ENCODE peak calls at places on chromosomes 7 and 10, in six cellular contexts. One of them, this sample, is unnamed.

GRCh38 chr10:48670978-48671913 is 13.4 kb upstream of the WDFY4 start:
- DNase-seq in cardiac fibroblast: no peak
- DNase-seq in psoas muscle: no peak
- DNase-seq in A549: no peak
- DNase-seq in prostate gland: no peak
- DNase-seq in thoracic aorta: no peak
- DNase-seq in this sample: no peak

GRCh38 chr7:4244635-4245034 is 437.5 kb upstream of the FOXK1 start:
- DNase-seq in psoas muscle: no peak
- DNase-seq in A549: no peak
- DNase-seq in prostate gland: no peak
- DNase-seq in cardiac fibroblast: no peak
- DNase-seq in thoracic aorta: no peak
- DNase-seq in this sample: no peak

GRCh38 chr10:73931767-73932624 is 21.1 kb downstream of the PLAU start:
- DNase-seq in thoracic aorta: no peak
- DNase-seq in psoas muscle: no peak
- DNase-seq in cardiac fibroblast: peak
- DNase-seq in A549: peak
- DNase-seq in prostate gland: peak
- DNase-seq in this sample: no peak

GRCh38 chr7:4211261-4211660 is 470.8 kb upstream of the FOXK1 start:
- DNase-seq in thoracic aorta: no peak
- DNase-seq in prostate gland: no peak
- DNase-seq in A549: no peak
- DNase-seq in cardiac fibroblast: no peak
- DNase-seq in psoas muscle: no peak
- DNase-seq in this sample: no peak

GRCh38 chr10:110022716-110023504 is 15.1 kb downstream of the ADD3 start:
- DNase-seq in prostate gland: no peak
- DNase-seq in A549: no peak
- DNase-seq in psoas muscle: no peak
- DNase-seq in thoracic aorta: no peak
- DNase-seq in cardiac fibroblast: no peak
- DNase-seq in this sample: no peak

GRCh38 chr7:95737828-95738505 is 34.4 kb upstream of the DYNC1I1 start:
- DNase-seq in prostate gland: no peak
- DNase-seq in psoas muscle: no peak
- DNase-seq in thoracic aorta: no peak
- DNase-seq in A549: no peak
- DNase-seq in cardiac fibroblast: no peak
- DNase-seq in this sample: no peak

GRCh38 chr10:48289652-48290238 is 15.2 kb upstream of the FRMPD2 start:
- DNase-seq in cardiac fibroblast: peak
- DNase-seq in prostate gland: peak
- DNase-seq in thoracic aorta: no peak
- DNase-seq in psoas muscle: peak
- DNase-seq in A549: peak
- DNase-seq in this sample: no peak

GRCh38 chr7:66642186-66642585 is 13.5 kb downstream of the KCTD7 start:
- DNase-seq in prostate gland: no peak
- DNase-seq in psoas muscle: no peak
- DNase-seq in A549: no peak
- DNase-seq in cardiac fibroblast: no peak
- DNase-seq in thoracic aorta: no peak
- DNase-seq in this sample: no peak

GRCh38 chr10:20396168-20396567 is 500.9 kb downstream of the NEBL start:
- DNase-seq in prostate gland: no peak
- DNase-seq in cardiac fibroblast: no peak
- DNase-seq in thoracic aorta: no peak
- DNase-seq in A549: no peak
- DNase-seq in psoas muscle: no peak
- DNase-seq in this sample: no peak

GRCh38 chr7:151374139-151374538 is 32.5 kb downstream of the NUB1 start:
- DNase-seq in A549: no peak
- DNase-seq in thoracic aorta: no peak
- DNase-seq in cardiac fibroblast: no peak
- DNase-seq in prostate gland: no peak
- DNase-seq in psoas muscle: no peak
- DNase-seq in this sample: no peak

GRCh38 chr10:98461500-98461842 is 14.7 kb upstream of the HPS1 start:
- DNase-seq in prostate gland: no peak
- DNase-seq in A549: no peak
- DNase-seq in thoracic aorta: no peak
- DNase-seq in psoas muscle: no peak
- DNase-seq in cardiac fibroblast: no peak
- DNase-seq in this sample: no peak

GRCh38 chr7:88344956-88345832 is 38.5 kb upstream of the STEAP4 start:
- DNase-seq in cardiac fibroblast: peak
- DNase-seq in prostate gland: no peak
- DNase-seq in A549: peak
- DNase-seq in psoas muscle: peak
- DNase-seq in thoracic aorta: no peak
- DNase-seq in this sample: peak

GRCh38 chr10:116271593-116272496 is 1.2 kb downstream of the GFRA1 start:
- DNase-seq in thoracic aorta: no peak
- DNase-seq in cardiac fibroblast: no peak
- DNase-seq in psoas muscle: peak
- DNase-seq in A549: peak
- DNase-seq in prostate gland: no peak
- DNase-seq in this sample: no peak

GRCh38 chr10:131852161-131852822 is 48.5 kb upstream of the PPP2R2D start:
- DNase-seq in thoracic aorta: no peak
- DNase-seq in cardiac fibroblast: no peak
- DNase-seq in A549: no peak
- DNase-seq in psoas muscle: no peak
- DNase-seq in prostate gland: no peak
- DNase-seq in this sample: no peak

GRCh38 chr7:21108182-21108581 is 319.7 kb upstream of the SP4 start:
- DNase-seq in psoas muscle: no peak
- DNase-seq in cardiac fibroblast: no peak
- DNase-seq in prostate gland: peak
- DNase-seq in A549: no peak
- DNase-seq in thoracic aorta: no peak
- DNase-seq in this sample: no peak

GRCh38 chr10:119608316-119609155 is 11.8 kb upstream of the TIAL1 start:
- DNase-seq in A549: peak
- DNase-seq in prostate gland: peak
- DNase-seq in psoas muscle: peak
- DNase-seq in thoracic aorta: no peak
- DNase-seq in cardiac fibroblast: peak
- DNase-seq in this sample: no peak

GRCh38 chr7:144513332-144513731 is 109.8 kb upstream of the NOBOX start:
- DNase-seq in prostate gland: no peak
- DNase-seq in A549: peak
- DNase-seq in psoas muscle: no peak
- DNase-seq in thoracic aorta: no peak
- DNase-seq in cardiac fibroblast: peak
- DNase-seq in this sample: no peak
- TF ChIP-seq CTCF in prostate gland: peak
- TF ChIP-seq CTCF in A549: peak
- TF ChIP-seq CTCF in psoas muscle: peak
- TF ChIP-seq CTCF in thoracic aorta: peak
- TF ChIP-seq CTCF in cardiac fibroblast: peak
- TF ChIP-seq CTCF in this sample: no peak

GRCh38 chr10:101225846-101226361 is 3.4 kb downstream of the LBX1 start:
- DNase-seq in thoracic aorta: no peak
- DNase-seq in A549: no peak
- DNase-seq in cardiac fibroblast: no peak
- DNase-seq in psoas muscle: no peak
- DNase-seq in prostate gland: no peak
- DNase-seq in this sample: no peak

GRCh38 chr10:101228682-101229274 is 485 bp downstream of the LBX1 start:
- DNase-seq in A549: peak
- DNase-seq in prostate gland: no peak
- DNase-seq in psoas muscle: peak
- DNase-seq in thoracic aorta: no peak
- DNase-seq in cardiac fibroblast: no peak
- DNase-seq in this sample: no peak

GRCh38 chr10:101226506-101226887 is 2.8 kb downstream of the LBX1 start:
- DNase-seq in cardiac fibroblast: no peak
- DNase-seq in A549: no peak
- DNase-seq in prostate gland: no peak
- DNase-seq in psoas muscle: no peak
- DNase-seq in thoracic aorta: no peak
- DNase-seq in this sample: no peak

GRCh38 chr10:101227765-101228681 is 1.2 kb downstream of the LBX1 start:
- DNase-seq in psoas muscle: peak
- DNase-seq in thoracic aorta: no peak
- DNase-seq in A549: peak
- DNase-seq in cardiac fibroblast: no peak
- DNase-seq in prostate gland: no peak
- DNase-seq in this sample: no peak

DNA sequence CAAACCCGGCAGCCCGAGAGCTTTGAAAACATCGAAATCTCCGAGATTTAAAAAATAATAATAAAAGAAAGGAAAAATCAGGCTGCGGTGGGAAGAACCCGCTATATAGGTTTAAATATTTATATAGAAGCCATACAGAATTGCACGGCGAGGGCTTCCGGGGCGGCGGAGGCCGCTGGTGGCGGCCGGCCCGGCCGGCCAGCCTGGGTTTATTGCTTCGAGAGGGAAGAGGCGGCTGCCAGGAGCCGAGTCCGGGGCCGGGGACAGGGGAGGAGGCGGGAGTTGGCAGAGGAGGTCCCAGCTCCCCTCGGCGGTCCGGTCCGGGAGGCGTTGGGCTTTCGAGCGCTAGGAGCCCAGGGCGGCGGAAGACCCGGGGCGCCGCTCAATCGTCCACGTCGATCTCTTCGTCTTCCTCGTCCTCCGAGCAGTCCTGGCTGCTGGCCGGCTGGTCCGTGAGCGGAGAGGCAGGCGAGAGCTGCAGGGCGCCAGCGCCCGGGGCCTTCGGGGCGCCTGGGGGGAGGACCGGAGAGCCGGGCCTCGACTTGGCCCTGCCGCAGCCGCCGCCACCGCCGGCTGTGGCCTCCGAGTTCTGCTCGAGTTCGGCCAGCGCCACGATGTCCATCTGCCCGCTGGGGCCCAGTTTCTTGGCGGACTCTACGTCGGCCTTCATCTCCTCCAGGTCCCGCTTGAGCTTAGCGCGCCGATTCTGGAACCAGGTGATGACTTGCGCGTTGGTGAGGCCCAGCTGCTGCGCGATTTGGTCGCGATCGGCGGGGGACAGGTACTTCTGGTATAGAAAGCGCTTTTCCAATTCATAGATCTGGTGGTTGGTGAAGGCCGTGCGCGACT is 2.2 kb downstream of the LBX1 start:
- DNase-seq in thoracic aorta: no peak
- DNase-seq in cardiac fibroblast: no peak
- DNase-seq in A549: no peak
- DNase-seq in psoas muscle: no peak
- DNase-seq in prostate gland: no peak
- DNase-seq in this sample: no peak
- H3K4me3 ChIP-seq in thoracic aorta: peak
- H3K4me3 ChIP-seq in cardiac fibroblast: no peak
- H3K4me3 ChIP-seq in A549: no peak
- H3K4me3 ChIP-seq in psoas muscle: peak
- H3K4me3 ChIP-seq in prostate gland: no peak
- H3K4me3 ChIP-seq in this sample: no peak

DNA sequence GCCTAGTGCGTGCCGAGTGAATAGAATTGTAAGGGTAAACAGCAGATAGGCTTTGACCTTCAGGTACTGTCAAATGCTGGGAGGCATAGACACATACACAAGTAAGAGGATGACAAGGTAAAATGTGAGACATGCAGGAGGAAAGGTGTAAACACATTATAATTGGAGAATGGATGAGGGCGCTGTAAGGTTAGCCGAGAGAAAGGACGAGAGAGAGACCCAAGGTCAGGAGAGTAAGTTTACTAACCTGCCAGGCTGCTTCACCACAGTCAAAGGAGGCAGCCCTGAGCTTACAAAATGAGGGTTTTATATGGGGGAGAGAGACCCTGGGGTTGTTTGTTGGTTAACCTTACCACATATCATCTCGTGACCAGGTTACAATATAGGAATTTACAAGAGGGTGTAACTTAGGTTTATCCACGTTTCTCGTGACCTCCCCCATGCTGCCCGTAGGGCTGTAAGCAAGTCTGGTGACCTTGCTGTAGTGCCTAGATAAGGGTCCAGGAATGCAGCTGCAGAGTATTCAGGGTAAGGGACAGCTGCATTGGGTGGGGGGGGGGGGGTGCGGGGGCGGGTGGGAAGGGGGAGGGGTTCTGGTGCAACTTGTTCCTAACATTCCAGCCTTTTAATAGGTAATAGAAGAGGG is 17.9 kb downstream of the SCIN start:
- DNase-seq in thoracic aorta: no peak
- DNase-seq in prostate gland: no peak
- DNase-seq in cardiac fibroblast: no peak
- DNase-seq in A549: no peak
- DNase-seq in psoas muscle: no peak
- DNase-seq in this sample: no peak
- TF ChIP-seq CTCF in thoracic aorta: no peak
- TF ChIP-seq CTCF in prostate gland: no peak
- TF ChIP-seq CTCF in cardiac fibroblast: no peak
- TF ChIP-seq CTCF in A549: no peak
- TF ChIP-seq CTCF in psoas muscle: no peak
- TF ChIP-seq CTCF in this sample: no peak

GRCh38 chr7:156143683-156144082 is 331.4 kb upstream of the SHH start:
- DNase-seq in psoas muscle: no peak
- DNase-seq in A549: no peak
- DNase-seq in prostate gland: no peak
- DNase-seq in thoracic aorta: no peak
- DNase-seq in cardiac fibroblast: no peak
- DNase-seq in this sample: no peak
- H3K4me3 ChIP-seq in psoas muscle: no peak
- H3K4me3 ChIP-seq in A549: no peak
- H3K4me3 ChIP-seq in prostate gland: no peak
- H3K4me3 ChIP-seq in thoracic aorta: no peak
- H3K4me3 ChIP-seq in cardiac fibroblast: no peak
- H3K4me3 ChIP-seq in this sample: no peak

DNA sequence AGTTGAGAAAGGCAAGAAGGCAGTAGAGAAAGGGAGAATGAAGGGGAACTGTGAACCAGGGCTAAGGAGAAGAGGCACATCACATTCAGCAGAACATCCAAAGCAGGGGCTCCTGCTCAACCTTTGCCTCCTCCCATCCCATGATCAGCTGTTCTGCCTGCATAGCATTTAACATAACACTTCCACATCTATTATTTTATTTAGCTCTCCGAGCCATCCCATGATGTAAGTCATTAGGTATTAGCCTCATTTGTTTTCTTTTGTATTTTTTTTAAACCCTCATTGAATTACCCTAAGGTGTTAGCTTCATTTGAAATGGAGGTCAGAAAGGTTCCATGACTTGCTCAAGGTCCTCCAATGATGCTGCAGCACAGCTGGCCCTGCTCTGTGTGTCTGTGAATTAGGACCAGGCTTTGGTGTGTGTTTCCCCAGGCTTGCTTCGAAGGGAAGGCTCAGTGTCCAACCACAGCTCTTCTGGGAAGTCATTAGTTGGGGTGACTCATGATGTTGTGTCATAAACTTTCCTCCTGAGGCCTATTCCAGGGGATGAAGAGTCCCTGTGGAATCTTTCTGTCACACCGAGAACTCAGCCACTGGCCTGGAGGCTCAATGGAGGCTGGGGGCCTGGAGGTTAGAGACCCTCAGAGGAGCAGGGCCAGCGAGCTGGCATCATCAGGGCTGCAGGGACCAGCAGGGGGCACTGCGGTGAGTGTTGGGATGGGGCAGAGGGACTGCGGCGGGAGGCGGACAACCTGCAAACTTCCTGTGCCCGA is 16.5 kb downstream of the NPFFR1 start:
- DNase-seq in A549: peak
- DNase-seq in psoas muscle: no peak
- DNase-seq in prostate gland: no peak
- DNase-seq in cardiac fibroblast: peak
- DNase-seq in thoracic aorta: no peak
- DNase-seq in this sample: peak
- TF ChIP-seq CTCF in A549: peak
- TF ChIP-seq CTCF in psoas muscle: no peak
- TF ChIP-seq CTCF in prostate gland: no peak
- TF ChIP-seq CTCF in cardiac fibroblast: peak
- TF ChIP-seq CTCF in thoracic aorta: no peak
- TF ChIP-seq CTCF in this sample: peak

This sample was measured in astrocyte of the cerebellum.